ENCODE peak calls at places on chromosomes 2 and 18, in eight cellular contexts. H, G, C, K, T, I, A and W are unnamed samples.

GRCh38 chr2:234169676-234170075 is 119.2 kb downstream of the SPP2 start:
- DNase-seq in H (no peak), G (peak; percentile 44), C (no peak), K (no peak), T (no peak), I (no peak), A (no peak), W (no peak)

GRCh38 chr2:241112592-241112991 is 10.5 kb upstream of the MTERF4 start:
- DNase-seq in H (no peak), G (no peak), C (peak; percentile 32), K (no peak), T (no peak), I (no peak), A (no peak), W (no peak)

GRCh38 chr2:226655871-226656270 is 143.7 kb downstream of the IRS1 start:
- DNase-seq in H (no peak), G (no peak), C (no peak), K (peak; percentile 78), T (no peak), I (no peak), A (peak; percentile 74), W (no peak)

GRCh38 chr2:85838181-85838580 is 50.6 kb downstream of the ST3GAL5 start:
- DNase-seq in H (no peak), G (no peak), C (peak; percentile 43), K (no peak), T (no peak), I (no peak), A (no peak), W (no peak)

GRCh38 chr2:149055751-149056150 is 17.3 kb downstream of the LYPD6B start:
- DNase-seq in H (no peak), G (no peak), C (no peak), K (peak; percentile 24), T (no peak), I (no peak), A (no peak), W (no peak)

GRCh38 chr2:148888003-148888501 is 13.0 kb downstream of the KIF5C start:
- DNase-seq in H (no peak), G (peak; percentile 29), C (peak; percentile 66), K (no peak), T (peak; percentile 49), I (no peak), A (no peak), W (no peak)

GRCh38 chr2:207766697-207767460 is 2.8 kb downstream of the FZD5 start:
- DNase-seq in H (no peak), G (peak; percentile 50), C (peak; percentile 75), K (no peak), T (peak; percentile 55), I (no peak), A (no peak), W (no peak)

GRCh38 chr2:202944403-202944802 is 32.3 kb downstream of the CARF start:
- DNase-seq in H (no peak), G (no peak), C (no peak), K (peak; percentile 78), T (no peak), I (no peak), A (peak; percentile 53), W (no peak)

GRCh38 chr18:41436772-41437171 is 518.3 kb upstream of the PIK3C3 start:
- DNase-seq in H (no peak), G (no peak), C (no peak), K (peak; percentile 6), T (no peak), I (no peak), A (no peak), W (no peak)

GRCh38 chr2:117071556-117072102 is 742.9 kb upstream of the DDX18 start:
- DNase-seq in H (no peak), G (no peak), C (no peak), K (no peak), T (no peak), I (no peak), A (no peak), W (no peak)

GRCh38 chr2:172335731-172336130 is 91.7 kb upstream of the ITGA6 start:
- DNase-seq in H (no peak), G (no peak), C (no peak), K (no peak), T (no peak), I (no peak), A (no peak), W (no peak)

GRCh38 chr18:25247725-25248124 is 104.2 kb downstream of the ZNF521 start:
- DNase-seq in H (no peak), G (no peak), C (no peak), K (peak; percentile 36), T (no peak), I (no peak), A (peak; percentile 78), W (no peak)

GRCh38 chr18:43486462-43486861 is 209.2 kb upstream of the SYT4 start:
- DNase-seq in H (no peak), G (no peak), C (no peak), K (peak; percentile 1), T (no peak), I (no peak), A (peak; percentile 1), W (no peak)

GRCh38 chr2:165141601-165142000 is 62.2 kb downstream of the SCN3A start:
- DNase-seq in H (no peak), G (no peak), C (no peak), K (peak; percentile 8), T (no peak), I (no peak), A (peak; percentile 27), W (no peak)

GRCh38 chr2:53519925-53520629 is 247.5 kb upstream of the CHAC2 start:
- DNase-seq in H (no peak), G (peak; percentile 60), C (no peak), K (no peak), T (peak; percentile 64), I (no peak), A (no peak), W (no peak)

GRCh38 chr2:217643814-217644301 is 358.9 kb downstream of the TNS1 start:
- DNase-seq in H (no peak), G (no peak), C (no peak), K (no peak), T (no peak), I (peak; percentile 12), A (no peak), W (no peak)

GRCh38 chr18:22324191-22325131 is 93.3 kb downstream of the CTAGE1 start:
- DNase-seq in H (no peak), G (no peak), C (peak; percentile 71), K (peak; percentile 48), T (no peak), I (no peak), A (peak; percentile 47), W (no peak)

GRCh38 chr2:67782443-67782842 is 280.4 kb downstream of the C1D start:
- DNase-seq in H (no peak), G (no peak), C (no peak), K (peak; percentile 55), T (no peak), I (peak; percentile 6), A (peak; percentile 23), W (no peak)

GRCh38 chr2:120239488-120240287 is 13.0 kb upstream of the RALB start:
- DNase-seq in H (no peak), G (no peak), C (peak; percentile 84), K (peak; percentile 90), T (no peak), I (no peak), A (peak; percentile 95), W (peak; percentile 75)

GRCh38 chr18:63107171-63107850 is 212.3 kb downstream of the BCL2 start:
- DNase-seq in H (no peak), G (no peak), C (no peak), K (no peak), T (no peak), I (no peak), A (no peak), W (no peak)

GRCh38 chr2:155994315-155994714 is 338.2 kb downstream of the NR4A2 start:
- DNase-seq in H (no peak), G (no peak), C (no peak), K (no peak), T (no peak), I (no peak), A (no peak), W (no peak)

GRCh38 chr2:64988420-64989125 is 626 bp upstream of the SLC1A4 start:
- DNase-seq in H (peak; percentile 30), G (peak; percentile 58), C (peak; percentile 89), K (peak; percentile 85), T (peak; percentile 77), I (peak; percentile 74), A (peak; percentile 94), W (peak; percentile 83)

GRCh38 chr2:207166349-207167128 is 791 bp upstream of the KLF7 start:
- DNase-seq in H (peak; percentile 61), G (peak; percentile 80), C (peak; percentile 91), K (peak; percentile 84), T (peak; percentile 58), I (peak; percentile 87), A (peak; percentile 91), W (peak; percentile 62)

GRCh38 chr18:34848695-34849094 is 138.6 kb downstream of the DTNA start:
- DNase-seq in H (no peak), G (no peak), C (no peak), K (no peak), T (no peak), I (no peak), A (no peak), W (no peak)

GRCh38 chr18:26383454-26384270 is 157.4 kb downstream of the TAF4B start:
- DNase-seq in H (no peak), G (peak; percentile 7), C (no peak), K (peak; percentile 72), T (peak; percentile 20), I (peak; percentile 16), A (peak; percentile 68), W (peak; percentile 13)